ENCODE peak calls at places on chromosomes 5 and 9, in four cellular contexts. One of them, this sample, is unnamed.

GRCh38 chr5:103435136-103435914 is 127.3 kb downstream of the NUDT12 start:
- DNase-seq in mucosa of gallbladder: no peak
- DNase-seq in Kasumi-1: no peak
- DNase-seq in renal cortical epithelial cell: no peak
- DNase-seq in this sample: no peak

GRCh38 chr5:52947208-52947607 is 41.9 kb upstream of the ITGA2 start:
- DNase-seq in mucosa of gallbladder: no peak
- DNase-seq in Kasumi-1: no peak
- DNase-seq in renal cortical epithelial cell: peak
- DNase-seq in this sample: no peak

GRCh38 chr5:58314356-58315045 is 145.4 kb downstream of the PLK2 start:
- DNase-seq in mucosa of gallbladder: no peak
- DNase-seq in Kasumi-1: no peak
- DNase-seq in renal cortical epithelial cell: peak
- DNase-seq in this sample: no peak

GRCh38 chr5:147307170-147307569 is 72.3 kb downstream of the STK32A start:
- DNase-seq in mucosa of gallbladder: no peak
- DNase-seq in Kasumi-1: no peak
- DNase-seq in renal cortical epithelial cell: no peak
- DNase-seq in this sample: no peak

GRCh38 chr5:175590471-175590881 is 67.4 kb upstream of the HRH2 start:
- DNase-seq in mucosa of gallbladder: no peak
- DNase-seq in Kasumi-1: peak
- DNase-seq in renal cortical epithelial cell: peak
- DNase-seq in this sample: no peak

GRCh38 chr9:111937781-111938426 is 41.3 kb downstream of the UGCG start:
- DNase-seq in mucosa of gallbladder: no peak
- DNase-seq in Kasumi-1: peak
- DNase-seq in renal cortical epithelial cell: peak
- DNase-seq in this sample: peak

GRCh38 chr9:21567926-21568325 is 85.8 kb upstream of the IFNE start:
- DNase-seq in mucosa of gallbladder: no peak
- DNase-seq in Kasumi-1: no peak
- DNase-seq in renal cortical epithelial cell: no peak
- DNase-seq in this sample: no peak

GRCh38 chr5:141475625-141476131 is at the start of gene PCDHGC3:
- DNase-seq in mucosa of gallbladder: peak
- DNase-seq in Kasumi-1: peak
- DNase-seq in renal cortical epithelial cell: peak
- DNase-seq in this sample: peak

GRCh38 chr9:129416831-129417604 is 203.9 kb downstream of the C9orf50 start:
- DNase-seq in mucosa of gallbladder: no peak
- DNase-seq in Kasumi-1: no peak
- DNase-seq in renal cortical epithelial cell: peak
- DNase-seq in this sample: no peak

GRCh38 chr5:177552839-177553455 is 1.4 kb downstream of the FAM193B start:
- DNase-seq in mucosa of gallbladder: no peak
- DNase-seq in Kasumi-1: no peak
- DNase-seq in renal cortical epithelial cell: no peak
- DNase-seq in this sample: peak

GRCh38 chr9:23723672-23724071 is 102.4 kb downstream of the ELAVL2 start:
- DNase-seq in mucosa of gallbladder: no peak
- DNase-seq in Kasumi-1: no peak
- DNase-seq in renal cortical epithelial cell: no peak
- DNase-seq in this sample: no peak

GRCh38 chr9:2574215-2574614 is 47.4 kb upstream of the VLDLR start:
- DNase-seq in mucosa of gallbladder: no peak
- DNase-seq in Kasumi-1: no peak
- DNase-seq in renal cortical epithelial cell: no peak
- DNase-seq in this sample: no peak

GRCh38 chr5:41368158-41368557 is 142.2 kb downstream of the PLCXD3 start:
- DNase-seq in mucosa of gallbladder: no peak
- DNase-seq in Kasumi-1: no peak
- DNase-seq in renal cortical epithelial cell: no peak
- DNase-seq in this sample: no peak

GRCh38 chr9:88092699-88093359 is 45.4 kb downstream of the SPATA31C2 start:
- DNase-seq in mucosa of gallbladder: peak
- DNase-seq in Kasumi-1: peak
- DNase-seq in renal cortical epithelial cell: peak
- DNase-seq in this sample: no peak

This sample was measured in left lobe of liver.